ENCODE peak calls at places on chromosomes 12 and 14, in five cellular contexts. S, H, A, C and D are unnamed samples.

GRCh38 chr14:100604709-100605108 is 17.5 kb upstream of the BEGAIN start:
- DNase-seq in S (no peak), H (no peak), A (no peak), C (no peak), D (no peak)

GRCh38 chr14:54881235-54881760 is 21.3 kb downstream of the GCH1 start:
- DNase-seq in S (no peak), H (peak), A (no peak), C (no peak), D (no peak)

GRCh38 chr14:88866305-88866704 is 41.9 kb downstream of the TTC8 start:
- DNase-seq in S (peak), H (peak), A (peak), C (peak), D (peak)

GRCh38 chr12:58529897-58530296 is 390.4 kb downstream of the LRIG3 start:
- DNase-seq in S (no peak), H (peak), A (peak), C (no peak), D (no peak)

GRCh38 chr12:95739561-95740313 is 50.8 kb downstream of the NTN4 start:
- DNase-seq in S (no peak), H (no peak), A (no peak), C (no peak), D (no peak)

GRCh38 chr12:55728185-55728931 is 451 bp downstream of the CD63 start:
- DNase-seq in S (no peak), H (peak), A (peak), C (peak), D (peak)

GRCh38 chr14:76322594-76323220 is 53.2 kb upstream of the ESRRB start:
- DNase-seq in S (no peak), H (no peak), A (no peak), C (no peak), D (no peak)

GRCh38 chr14:76294876-76295275 is 81.1 kb upstream of the ESRRB start:
- DNase-seq in S (no peak), H (no peak), A (no peak), C (no peak), D (no peak)

GRCh38 chr14:38000340-38000739 is 207.4 kb upstream of the SSTR1 start:
- DNase-seq in S (no peak), H (no peak), A (no peak), C (no peak), D (no peak)

GRCh38 chr12:47650469-47650868 is 55.4 kb downstream of the RPAP3 start:
- DNase-seq in S (no peak), H (peak), A (peak), C (no peak), D (no peak)

GRCh38 chr12:131986847-131987398 is 37.2 kb downstream of the EP400 start:
- DNase-seq in S (no peak), H (no peak), A (no peak), C (no peak), D (peak)

DNA sequence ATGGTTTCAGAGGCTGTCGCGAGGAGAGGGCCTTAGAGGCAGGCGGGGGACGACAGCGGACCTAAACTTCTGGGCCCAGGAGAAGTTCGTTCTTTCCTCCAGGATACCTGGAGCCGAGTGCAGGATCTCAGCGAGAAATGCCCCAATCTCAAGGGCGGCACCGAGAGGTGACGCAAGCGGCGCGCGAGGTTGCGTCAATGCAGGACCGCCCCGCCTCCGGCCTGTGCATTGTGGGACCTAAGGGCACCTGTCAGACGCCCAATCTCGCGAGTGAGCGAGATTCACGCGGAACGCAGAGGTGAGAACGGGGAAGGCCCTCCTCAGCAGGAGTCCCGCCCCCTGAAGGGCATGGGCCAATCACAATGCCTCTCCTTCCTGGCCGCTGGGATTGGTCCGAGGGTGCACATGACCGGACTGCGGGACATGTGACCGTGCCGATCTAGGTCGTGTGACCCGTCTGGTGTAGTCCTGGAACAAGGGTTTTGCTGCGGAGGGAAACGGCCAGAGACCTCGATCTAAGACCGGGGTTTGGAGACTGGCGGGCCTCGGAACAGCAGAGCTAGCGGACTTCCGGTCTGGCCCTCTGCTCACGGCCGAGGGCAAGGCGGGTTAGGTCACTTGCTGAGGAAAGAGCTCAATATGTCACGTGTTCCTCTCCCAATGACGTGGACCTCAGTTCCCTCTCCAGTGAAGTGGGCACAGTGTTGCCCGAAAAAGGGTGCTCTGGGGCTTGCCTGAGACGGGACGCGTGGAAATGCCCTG is 16.3 kb upstream of the DYNC1H1 start:
- DNase-seq in S (peak), H (peak), A (peak), C (peak), D (peak)
- H2BK120ac ChIP-seq in S (peak), H (peak), A (peak), C (peak), D (no peak)

DNA sequence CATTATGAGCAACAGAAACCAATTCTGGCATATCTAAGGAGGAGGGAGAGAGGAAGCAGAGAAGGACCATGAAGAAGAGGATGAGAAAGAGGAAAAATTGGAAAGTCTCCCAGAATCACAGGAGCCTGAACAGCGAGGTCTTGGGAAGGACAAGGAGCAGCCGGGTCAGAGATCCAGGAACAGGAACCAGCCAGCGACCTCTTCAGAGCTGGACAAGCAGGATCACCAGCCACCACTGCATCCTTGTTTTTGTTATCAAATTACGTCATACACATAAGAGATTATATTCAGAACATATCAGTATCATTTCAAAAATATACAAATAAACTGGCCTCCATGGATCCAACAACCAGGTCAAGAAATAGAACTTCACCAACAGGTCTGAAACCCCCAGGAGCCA is 22.1 kb upstream of the BDKRB2 start:
- DNase-seq in S (no peak), H (no peak), A (no peak), C (no peak), D (no peak)
- H2BK120ac ChIP-seq in S (no peak), H (peak), A (no peak), C (no peak), D (no peak)

GRCh38 chr12:8817856-8818255 is 4.6 kb upstream of the A2ML1 start:
- DNase-seq in S (no peak), H (no peak), A (no peak), C (peak), D (no peak)
- H2BK120ac ChIP-seq in S (no peak), H (no peak), A (no peak), C (peak), D (no peak)

GRCh38 chr12:11651377-11651776 is 1.9 kb downstream of the ETV6 start:
- DNase-seq in S (no peak), H (no peak), A (no peak), C (no peak), D (no peak)

GRCh38 chr12:11650279-11650696 is 814 bp downstream of the ETV6 start:
- DNase-seq in S (no peak), H (no peak), A (no peak), C (no peak), D (no peak)

GRCh38 chr12:11648514-11649412 is 711 bp upstream of the ETV6 start:
- DNase-seq in S (peak), H (peak), A (peak), C (peak), D (peak)

GRCh38 chr12:11650697-11651281 is 1.3 kb downstream of the ETV6 start:
- DNase-seq in S (peak), H (peak), A (peak), C (no peak), D (no peak)

DNA sequence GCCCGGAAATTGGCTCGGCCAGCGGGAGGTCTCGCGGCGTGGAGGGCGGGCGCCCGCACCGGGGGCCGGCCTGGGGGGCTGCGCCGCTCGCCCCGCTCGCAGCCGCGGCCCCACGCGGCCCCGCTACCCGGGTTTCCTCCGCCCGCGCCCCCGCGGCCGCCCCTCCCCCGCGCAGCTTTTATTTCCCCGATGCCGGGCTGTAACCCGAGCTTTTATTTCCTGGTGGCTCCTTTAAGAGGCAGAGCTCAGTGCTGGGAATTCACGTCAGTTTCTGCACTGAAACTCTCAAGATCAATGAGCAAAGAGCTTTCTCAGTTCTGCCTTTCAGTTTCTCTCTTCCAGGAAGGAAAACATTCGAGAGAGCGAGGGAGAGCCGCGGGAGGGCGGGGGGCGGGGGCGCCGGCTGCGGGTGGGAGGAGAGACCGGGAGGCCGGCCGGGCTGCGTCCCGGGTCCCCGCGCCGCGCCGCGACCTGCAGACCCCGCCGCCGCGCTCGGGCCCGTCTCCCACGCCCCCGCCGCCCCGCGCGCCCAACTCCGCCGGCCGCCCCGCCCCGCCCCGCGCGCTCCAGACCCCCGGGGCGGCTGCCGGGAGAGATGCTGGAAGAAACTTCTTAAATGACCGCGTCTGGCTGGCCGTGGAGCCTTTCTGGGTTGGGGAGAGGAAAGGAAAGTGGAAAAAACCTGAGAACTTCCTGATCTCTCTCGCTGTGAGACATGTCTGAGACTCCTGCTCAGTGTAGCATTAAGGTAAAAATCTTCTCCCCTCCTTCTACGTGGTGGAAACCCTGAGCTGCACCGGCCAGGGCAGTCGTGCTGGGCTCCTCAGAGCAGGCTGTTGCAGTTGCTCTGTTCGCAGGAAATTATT is at the start of gene ETV6:
- DNase-seq in S (peak), H (peak), A (peak), C (peak), D (peak)
- H2BK120ac ChIP-seq in S (peak), H (peak), A (peak), C (peak), D (peak)

GRCh38 chr12:75978677-75979076 is 52.9 kb downstream of the PHLDA1 start:
- DNase-seq in S (no peak), H (no peak), A (no peak), C (no peak), D (no peak)
- H2BK120ac ChIP-seq in S (no peak), H (peak), A (peak), C (peak), D (no peak)

GRCh38 chr14:34537677-34538009 is 1.9 kb downstream of the EAPP start:
- DNase-seq in S (no peak), H (no peak), A (no peak), C (no peak), D (no peak)

GRCh38 chr14:34536951-34537676 is 2.4 kb downstream of the EAPP start:
- DNase-seq in S (no peak), H (peak), A (peak), C (peak), D (peak)

GRCh38 chr14:34538871-34539406 is 562 bp downstream of the EAPP start:
- DNase-seq in S (no peak), H (no peak), A (no peak), C (no peak), D (no peak)

DNA sequence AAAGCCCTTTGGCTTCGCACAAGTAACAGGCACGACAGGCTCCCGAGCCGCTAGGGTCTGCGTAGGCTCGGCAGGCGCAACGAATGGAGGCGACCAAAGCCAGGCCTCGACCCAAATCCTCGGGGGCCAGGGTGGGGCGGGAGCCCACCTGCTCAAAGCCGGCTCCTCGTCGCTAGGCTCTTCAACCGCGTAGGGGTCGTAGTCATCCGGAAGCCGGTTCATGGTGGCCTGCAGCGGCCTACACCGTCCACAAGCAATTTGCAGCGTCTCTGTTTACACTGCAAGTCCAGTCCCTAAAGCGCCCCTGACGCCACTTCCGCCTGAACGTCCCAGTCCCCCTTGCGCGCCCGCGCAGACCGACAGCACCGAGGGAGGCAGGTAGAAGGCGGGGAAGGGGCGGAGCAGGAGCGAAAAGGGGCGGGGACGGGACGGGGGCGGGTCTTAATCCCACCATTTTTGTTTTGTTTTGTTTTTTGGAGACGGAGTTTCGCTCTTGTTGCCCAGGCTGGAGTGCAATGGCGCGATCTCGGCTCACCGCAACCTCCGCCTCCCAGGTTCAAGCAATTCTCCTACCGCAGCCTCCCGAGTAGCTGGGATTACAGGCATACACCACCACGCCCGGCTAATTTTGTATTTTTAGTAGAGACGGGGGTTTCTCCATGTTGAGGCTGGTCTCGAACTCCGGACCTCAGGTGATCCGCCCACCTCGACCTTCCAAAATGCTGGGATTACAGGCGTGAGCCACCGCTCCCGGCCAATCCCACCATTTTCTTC is at the start of gene EAPP:
- DNase-seq in S (peak), H (peak), A (peak), C (peak), D (peak)
- H2BK120ac ChIP-seq in S (no peak), H (peak), A (no peak), C (peak), D (no peak)

DNA sequence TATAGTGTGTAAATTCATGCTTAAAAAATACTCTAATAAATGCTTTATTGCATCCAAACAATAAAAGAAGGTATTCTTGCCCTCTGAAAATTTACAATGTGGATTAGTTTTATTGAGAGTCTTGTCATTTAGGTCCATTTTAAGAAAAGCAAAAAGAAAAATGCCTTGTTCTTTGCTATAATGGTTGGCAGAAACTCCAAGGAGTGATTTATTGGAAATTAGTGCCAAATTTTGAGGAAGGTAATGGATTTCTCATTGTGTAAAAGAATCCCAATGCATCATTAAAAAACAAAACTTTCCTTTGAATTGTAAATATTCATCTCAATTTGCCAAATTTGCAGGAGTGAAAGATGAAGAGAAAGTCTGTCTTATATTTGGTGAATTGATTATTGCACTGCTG is 511.6 kb downstream of the TMTC2 start:
- DNase-seq in S (no peak), H (no peak), A (no peak), C (no peak), D (no peak)
- H2BK120ac ChIP-seq in S (no peak), H (no peak), A (no peak), C (no peak), D (no peak)